ENCODE peak calls at places on chromosomes 7 and 10, in six cellular contexts. H, P, T, Q, A and S are unnamed samples.

GRCh38 chr10:642186-642890 is 47.1 kb downstream of the DIP2C start:
- DNase-seq in H (no peak), P (no peak), T (no peak), Q (no peak), A (no peak), S (no peak)

GRCh38 chr7:117648203-117648866 is 168.5 kb downstream of the CFTR start:
- DNase-seq in H (no peak), P (no peak), T (no peak), Q (no peak), A (no peak), S (no peak)

GRCh38 chr7:136869006-136869961 is 832 bp downstream of the CHRM2 start:
- DNase-seq in H (peak; percentile 49), P (no peak), T (no peak), Q (no peak), A (no peak), S (peak; percentile 32)

GRCh38 chr10:1293636-1294440 is 237.7 kb downstream of the WDR37 start:
- DNase-seq in H (no peak), P (no peak), T (no peak), Q (no peak), A (no peak), S (no peak)

GRCh38 chr10:64699244-64699643 is 1178.0 kb downstream of the REEP3 start:
- DNase-seq in H (no peak), P (no peak), T (no peak), Q (no peak), A (no peak), S (no peak)

GRCh38 chr10:115657161-115657850 is 564.1 kb downstream of the ATRNL1 start:
- DNase-seq in H (no peak), P (no peak), T (no peak), Q (no peak), A (no peak), S (peak; percentile 4)

GRCh38 chr7:155722118-155722517 is 77.7 kb downstream of the RBM33 start:
- DNase-seq in H (no peak), P (no peak), T (no peak), Q (no peak), A (no peak), S (no peak)

GRCh38 chr10:124647421-124648130 is 96.6 kb downstream of the FAM53B start:
- DNase-seq in H (no peak), P (peak; percentile 72), T (peak; percentile 71), Q (no peak), A (no peak), S (no peak)

GRCh38 chr10:67612577-67613537 is 83.1 kb downstream of the CTNNA3 start:
- DNase-seq in H (no peak), P (no peak), T (no peak), Q (no peak), A (no peak), S (peak; percentile 38)

GRCh38 chr10:110137142-110137545 is 70.3 kb upstream of the MXI1 start:
- DNase-seq in H (peak; percentile 73), P (peak; percentile 41), T (no peak), Q (no peak), A (peak; percentile 48), S (peak; percentile 60)

GRCh38 chr10:72692897-72693598 is 1.1 kb downstream of the MCU start:
- DNase-seq in H (peak; percentile 19), P (peak; percentile 15), T (no peak), Q (peak; percentile 23), A (no peak), S (peak; percentile 40)

GRCh38 chr10:13271552-13272163 is 28.2 kb downstream of the PHYH start:
- DNase-seq in H (peak; percentile 29), P (peak; percentile 88), T (peak; percentile 60), Q (peak; percentile 22), A (no peak), S (no peak)

GRCh38 chr7:121126801-121127534 is 138.5 kb downstream of the CPED1 start:
- DNase-seq in H (no peak), P (no peak), T (no peak), Q (no peak), A (no peak), S (peak; percentile 36)

GRCh38 chr7:33710608-33711007 is 194.7 kb upstream of the BMPER start:
- DNase-seq in H (no peak), P (no peak), T (no peak), Q (no peak), A (no peak), S (peak; percentile 68)

GRCh38 chr7:2063562-2064360 is 169.0 kb downstream of the MAD1L1 start:
- DNase-seq in H (no peak), P (no peak), T (no peak), Q (peak; percentile 27), A (no peak), S (no peak)

GRCh38 chr7:27154369-27154768 is 2.0 kb upstream of the HOXA3 start:
- DNase-seq in H (no peak), P (no peak), T (peak; percentile 31), Q (peak; percentile 23), A (no peak), S (no peak)

GRCh38 chr7:135981958-135982646 is 4.9 kb upstream of the MTPN start:
- DNase-seq in H (no peak), P (no peak), T (no peak), Q (no peak), A (no peak), S (no peak)

GRCh38 chr10:101287922-101288638 is 58.8 kb upstream of the LBX1 start:
- DNase-seq in H (peak; percentile 74), P (peak; percentile 68), T (no peak), Q (no peak), A (no peak), S (peak; percentile 41)

GRCh38 chr7:124893140-124893810 is 36.4 kb downstream of the POT1 start:
- DNase-seq in H (no peak), P (no peak), T (no peak), Q (no peak), A (no peak), S (no peak)

GRCh38 chr7:122588621-122589020 is 110.3 kb downstream of the RNF133 start:
- DNase-seq in H (no peak), P (no peak), T (no peak), Q (no peak), A (no peak), S (peak; percentile 14)

GRCh38 chr7:135147341-135147898 is 452 bp upstream of the TMEM140 start:
- DNase-seq in H (no peak), P (peak; percentile 14), T (peak; percentile 40), Q (peak; percentile 48), A (no peak), S (no peak)

GRCh38 chr10:101771380-101771779 is 4.5 kb downstream of the FGF8 start:
- DNase-seq in H (no peak), P (no peak), T (no peak), Q (no peak), A (no peak), S (no peak)

GRCh38 chr7:103680161-103681144 is 234.4 kb upstream of the SLC26A5 start:
- DNase-seq in H (peak; percentile 7), P (peak; percentile 61), T (no peak), Q (no peak), A (no peak), S (no peak)

GRCh38 chr7:92293887-92294616 is 48.3 kb downstream of the ANKIB1 start:
- DNase-seq in H (no peak), P (no peak), T (no peak), Q (no peak), A (no peak), S (no peak)

GRCh38 chr10:123913688-123914268 is 22.2 kb upstream of the CPXM2 start:
- DNase-seq in H (no peak), P (peak; percentile 8), T (no peak), Q (peak; percentile 57), A (no peak), S (peak; percentile 23)

GRCh38 chr10:43045246-43045621 is 31.6 kb upstream of the RET start:
- DNase-seq in H (no peak), P (no peak), T (peak; percentile 19), Q (peak; percentile 3), A (no peak), S (no peak)

GRCh38 chr7:51455513-51455912 is 138.9 kb upstream of the COBL start:
- DNase-seq in H (no peak), P (no peak), T (no peak), Q (no peak), A (no peak), S (no peak)

GRCh38 chr7:155733582-155734444 is 78.5 kb downstream of the SHH start:
- DNase-seq in H (no peak), P (no peak), T (no peak), Q (no peak), A (no peak), S (no peak)

GRCh38 chr7:69893915-69894314 is 295.6 kb downstream of the AUTS2 start:
- DNase-seq in H (no peak), P (no peak), T (no peak), Q (no peak), A (no peak), S (peak; percentile 24)

GRCh38 chr10:99620713-99621453 is 644 bp upstream of the SLC25A28 start:
- DNase-seq in H (peak; percentile 90), P (peak; percentile 83), T (peak; percentile 86), Q (peak; percentile 94), A (peak; percentile 85), S (peak; percentile 93)
- TF ChIP-seq CTCF in H (no peak), P (no peak), T (no peak), Q (no peak), A (no peak), S (no peak)

GRCh38 chr7:35248576-35249536 is 5.0 kb downstream of the TBX20 start:
- DNase-seq in H (peak; percentile 41), P (no peak), T (no peak), Q (no peak), A (no peak), S (no peak)

GRCh38 chr7:35251606-35252310 is 2.1 kb downstream of the TBX20 start:
- DNase-seq in H (no peak), P (no peak), T (no peak), Q (no peak), A (no peak), S (no peak)

GRCh38 chr7:35249537-35249907 is 4.4 kb downstream of the TBX20 start:
- DNase-seq in H (peak; percentile 53), P (no peak), T (no peak), Q (no peak), A (no peak), S (no peak)

GRCh38 chr7:35250941-35251340 is 3.0 kb downstream of the TBX20 start:
- DNase-seq in H (peak; percentile 75), P (no peak), T (no peak), Q (no peak), A (no peak), S (no peak)

GRCh38 chr7:35250452-35250851 is 3.4 kb downstream of the TBX20 start:
- DNase-seq in H (no peak), P (no peak), T (no peak), Q (no peak), A (no peak), S (no peak)
- H3K27me3 ChIP-seq in H (peaks cover 9% of the 10 kb centered on the region), P (peaks cover 23% of the 10 kb centered on the region), T (peaks cover 78% of the 10 kb centered on the region), Q (peaks cover 88% of the 10 kb centered on the region), A (peaks cover 49% of the 10 kb centered on the region), S (peaks cover 36% of the 10 kb centered on the region)

DNA sequence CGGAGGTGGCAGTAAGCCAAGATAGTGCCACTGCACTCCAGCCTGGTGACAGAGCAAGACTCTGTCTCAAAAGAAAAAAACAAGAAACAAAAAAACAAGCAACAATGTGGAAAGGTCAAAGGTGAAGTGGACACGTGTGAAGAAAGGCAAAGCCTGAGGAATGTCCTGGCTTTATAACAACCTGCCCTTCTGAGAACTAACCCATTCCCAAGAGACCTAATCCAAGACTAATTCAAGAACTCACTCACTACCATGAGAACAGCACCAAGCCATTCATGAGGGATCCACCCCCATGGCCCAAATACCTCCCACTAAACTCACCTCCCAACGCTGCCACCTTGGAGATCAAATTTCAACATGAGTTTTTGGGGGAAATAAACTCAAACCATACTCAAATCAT is 47.5 kb upstream of the KIF5B start:
- DNase-seq in H (no peak), P (no peak), T (no peak), Q (no peak), A (no peak), S (peak; percentile 6)
- TF ChIP-seq CTCF in H (no peak), P (no peak), T (no peak), Q (no peak), A (no peak), S (no peak)

GRCh38 chr10:93063217-93063976 is 2.8 kb downstream of the CYP26C1 start:
- DNase-seq in H (no peak), P (no peak), T (no peak), Q (no peak), A (no peak), S (no peak)
- H3K27me3 ChIP-seq in H (peaks cover 100% of the 10 kb centered on the region), P (no peaks in the 10 kb centered on the region), T (peaks cover 45% of the 10 kb centered on the region), Q (peaks cover 4% of the 10 kb centered on the region), A (peaks cover 78% of the 10 kb centered on the region), S (peaks cover 66% of the 10 kb centered on the region)